ENCODE peak calls at places on chromosomes 6 and 20, in eight cellular contexts. E is HepG2, X is uterus, R is heart left ventricle, D is breast epithelium, W is transverse colon, P is A549, I is stomach. U is an unnamed sample.

GRCh38 chr6:135583256-135583758 is 85.8 kb upstream of the AHI1 start:
- DNase-seq in W (no peak), X (no peak), I (no peak), E (no peak), P (no peak), R (no peak), D (no peak), U (no peak)

GRCh38 chr20:33460711-33461110 is 17.1 kb upstream of the SNTA1 start:
- DNase-seq in D (no peak), I (no peak), E (no peak), R (no peak), P (no peak), W (peak), X (no peak), U (no peak)

GRCh38 chr6:150766201-150766997 is 99.1 kb upstream of the MTHFD1L start:
- DNase-seq in E (no peak), W (no peak), X (no peak), P (no peak), R (no peak), D (no peak), I (no peak), U (no peak)

GRCh38 chr6:33762713-33763112 is 16.0 kb upstream of the IP6K3 start:
- DNase-seq in I (no peak), E (no peak), P (no peak), W (no peak), R (no peak), X (no peak), D (no peak), U (peak)

GRCh38 chr6:107676002-107676401 is 148.1 kb downstream of the SCML4 start:
- DNase-seq in X (peak), R (no peak), E (no peak), W (no peak), I (no peak), P (no peak), D (no peak), U (no peak)

GRCh38 chr6:111712398-111712797 is 106.7 kb upstream of the TRAF3IP2 start:
- DNase-seq in X (no peak), D (no peak), R (peak), P (no peak), W (no peak), E (no peak), I (peak), U (peak)

GRCh38 chr6:150025201-150025917 is at the start of gene RAET1L:
- DNase-seq in X (no peak), P (peak), D (peak), E (no peak), W (peak), I (peak), R (no peak), U (no peak)

GRCh38 chr20:41356951-41357350 is 9.7 kb downstream of the EMILIN3 start:
- DNase-seq in W (no peak), I (no peak), D (no peak), P (no peak), X (no peak), E (no peak), R (peak), U (no peak)

GRCh38 chr6:141464490-141464889 is 668.2 kb upstream of the GJE1 start:
- DNase-seq in I (no peak), P (peak), D (no peak), R (no peak), X (no peak), W (no peak), E (no peak), U (no peak)

GRCh38 chr6:158834675-158835385 is 15.7 kb upstream of the EZR start:
- DNase-seq in X (no peak), P (no peak), W (no peak), E (no peak), R (no peak), D (no peak), I (peak), U (no peak)

GRCh38 chr20:57594092-57594911 is 25.9 kb downstream of the ZBP1 start:
- DNase-seq in W (peak), E (peak), X (no peak), I (peak), R (no peak), P (peak), D (no peak), U (no peak)

GRCh38 chr20:32512047-32512385 is 73.1 kb downstream of the NOL4L start:
- DNase-seq in P (no peak), I (no peak), D (no peak), R (no peak), W (no peak), E (no peak), X (no peak), U (no peak)

DNA sequence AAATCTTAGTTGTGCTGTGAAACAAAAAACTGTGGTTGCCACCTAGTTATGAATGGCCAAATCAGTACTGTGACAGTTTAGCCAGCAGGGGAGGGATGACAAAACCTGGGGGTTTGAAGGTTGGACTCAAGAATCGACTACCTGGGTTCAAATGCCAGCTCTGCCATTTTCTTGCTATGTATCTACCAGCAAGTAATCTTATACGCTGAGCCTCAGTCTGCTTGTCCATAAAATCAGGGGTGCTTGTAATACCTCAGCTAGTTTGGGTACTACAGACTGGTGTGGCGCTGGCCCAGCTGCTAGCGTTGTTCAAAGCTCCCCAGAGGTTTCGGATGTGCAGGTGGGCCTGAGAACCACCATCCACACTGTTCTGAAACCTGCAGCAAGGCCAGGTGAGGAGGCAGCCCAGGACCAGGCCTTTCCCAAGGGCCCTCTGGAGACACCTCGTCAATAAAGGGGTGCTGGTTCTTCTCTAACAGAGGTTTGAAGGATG is 40.4 kb downstream of the TRAM2 start:
- DNase-seq in D (no peak), P (no peak), E (no peak), X (no peak), I (no peak), R (no peak), W (peak), U (no peak)
- TF ChIP-seq CTCF in D (no peak), P (no peak), E (no peak), X (no peak), I (no peak), R (no peak), W (no peak), U (no peak)

GRCh38 chr6:34877259-34877658 is 10.6 kb downstream of the TAF11 start:
- DNase-seq in W (no peak), D (no peak), R (no peak), P (no peak), E (no peak), X (no peak), I (no peak), U (no peak)

GRCh38 chr6:34875292-34876213 is 12.3 kb downstream of the TAF11 start:
- DNase-seq in R (no peak), P (no peak), D (no peak), W (no peak), I (no peak), E (no peak), X (no peak), U (no peak)

GRCh38 chr6:34876451-34876850 is 11.4 kb downstream of the TAF11 start:
- DNase-seq in E (no peak), D (no peak), R (no peak), I (no peak), X (no peak), P (no peak), W (no peak), U (no peak)

GRCh38 chr6:34872332-34872731 is 15.5 kb downstream of the TAF11 start:
- DNase-seq in E (no peak), X (no peak), R (no peak), D (no peak), P (no peak), W (no peak), I (no peak), U (no peak)

GRCh38 chr6:34877869-34878485 is 9.9 kb downstream of the TAF11 start:
- DNase-seq in R (no peak), E (no peak), I (no peak), D (no peak), P (no peak), W (no peak), X (no peak), U (no peak)
- TF ChIP-seq POLR2A in R (no peak), E (no peak), I (no peak), D (no peak), P (no peak), W (no peak), X (no peak), U (no peak)

GRCh38 chr20:53413188-53413631 is 180.4 kb downstream of the ZNF217 start:
- DNase-seq in W (peak), P (peak), I (peak), D (no peak), X (no peak), R (peak), E (peak), U (no peak)
- TF ChIP-seq CTCF in W (peak), P (peak), I (no peak), D (no peak), X (no peak), R (no peak), E (peak), U (no peak)

GRCh38 chr6:28383235-28384142 is 16.1 kb downstream of the ZSCAN12 start:
- DNase-seq in W (peak), E (peak), X (peak), P (peak), I (peak), D (peak), R (peak), U (peak)
- TF ChIP-seq POLR2A in W (peak), E (peak), X (peak), P (no peak), I (no peak), D (no peak), R (no peak), U (peak)

GRCh38 chr6:40536442-40536841 is 50.7 kb downstream of the LRFN2 start:
- DNase-seq in W (no peak), P (peak), X (no peak), D (no peak), E (peak), I (no peak), R (no peak), U (no peak)
- TF ChIP-seq CTCF in W (no peak), P (no peak), X (no peak), D (no peak), E (peak), I (no peak), R (no peak), U (no peak)

GRCh38 chr6:48613221-48613949 is 502.4 kb upstream of the PTCHD4 start:
- DNase-seq in I (no peak), P (no peak), D (no peak), E (no peak), W (no peak), R (no peak), X (no peak), U (no peak)

GRCh38 chr6:48611332-48611731 is 500.3 kb upstream of the PTCHD4 start:
- DNase-seq in R (no peak), X (no peak), E (no peak), W (no peak), I (no peak), D (no peak), P (no peak), U (no peak)

GRCh38 chr6:48610846-48611245 is 499.8 kb upstream of the PTCHD4 start:
- DNase-seq in P (no peak), I (no peak), R (no peak), E (no peak), W (no peak), D (no peak), X (no peak), U (no peak)

GRCh38 chr6:48615041-48615440 is 504.0 kb upstream of the PTCHD4 start:
- DNase-seq in I (no peak), R (no peak), D (no peak), W (no peak), P (no peak), X (no peak), E (no peak), U (no peak)

GRCh38 chr6:48614326-48614725 is 503.3 kb upstream of the PTCHD4 start:
- DNase-seq in X (no peak), P (no peak), I (no peak), E (no peak), R (no peak), D (no peak), W (no peak), U (no peak)
- TF ChIP-seq POLR2A in X (no peak), P (no peak), I (no peak), E (no peak), R (no peak), D (no peak), W (no peak), U (no peak)